ENCODE peak calls at places on chromosomes 13 and 19, in four cellular contexts. Z is nephron progenitor cell, W is ascending aorta, J is colonic mucosa. O is an unnamed sample.

GRCh38 chr19:19514881-19515763 is at the start of gene TSSK6:
- DNase-seq in J (peak; percentile 32), W (no peak), Z (no peak), O (no peak)

GRCh38 chr19:52601025-52601973 is 31.2 kb downstream of the ZNF701 start:
- DNase-seq in W (peak; percentile 82), J (peak; percentile 98), Z (peak; percentile 98), O (peak; percentile 93)

GRCh38 chr19:51810228-51810627 is 15.3 kb downstream of the FPR3 start:
- DNase-seq in Z (no peak), W (no peak), J (no peak), O (no peak)

GRCh38 chr19:1004803-1005664 is 4.8 kb downstream of the GRIN3B start:
- DNase-seq in J (no peak), W (no peak), Z (no peak), O (no peak)

GRCh38 chr19:13102666-13103584 is at the start of gene LYL1:
- DNase-seq in W (no peak), J (peak; percentile 75), Z (peak; percentile 66), O (peak; percentile 88)

GRCh38 chr19:6519289-6519688 is 11.5 kb upstream of the TNFSF9 start:
- DNase-seq in J (no peak), W (no peak), Z (no peak), O (no peak)

GRCh38 chr19:31499281-31499680 is 150.0 kb upstream of the TSHZ3 start:
- DNase-seq in W (no peak), Z (no peak), J (no peak), O (no peak)

GRCh38 chr19:18469245-18470107 is 31.5 kb upstream of the ISYNA1 start:
- DNase-seq in W (no peak), J (peak; percentile 73), Z (peak; percentile 79), O (peak; percentile 64)

GRCh38 chr13:71240906-71241305 is 626.1 kb downstream of the DACH1 start:
- DNase-seq in Z (no peak), W (no peak), J (no peak), O (no peak)

GRCh38 chr19:294819-295686 is 3.9 kb upstream of the PLPP2 start:
- DNase-seq in Z (peak; percentile 75), J (peak; percentile 42), W (no peak), O (peak; percentile 85)

GRCh38 chr19:47781590-47782318 is 3.3 kb downstream of the SELENOW start:
- DNase-seq in J (peak; percentile 41), Z (no peak), W (no peak), O (no peak)

GRCh38 chr13:31200636-31200970 is 828 bp downstream of the B3GLCT start:
- DNase-seq in J (peak; percentile 54), W (no peak), Z (peak; percentile 71), O (no peak)

GRCh38 chr19:6718741-6719539 is 1.5 kb downstream of the C3 start:
- DNase-seq in W (no peak), J (no peak), Z (peak; percentile 40), O (no peak)

GRCh38 chr13:99151516-99151915 is 49.1 kb upstream of the UBAC2 start:
- DNase-seq in W (no peak), J (no peak), Z (no peak), O (peak; percentile 26)

GRCh38 chr13:60798503-60798902 is 401.5 kb downstream of the TDRD3 start:
- DNase-seq in J (no peak), W (no peak), Z (no peak), O (no peak)

GRCh38 chr19:14203258-14203657 is 2.7 kb downstream of the ADGRL1 start:
- DNase-seq in Z (no peak), W (no peak), J (no peak), O (no peak)

GRCh38 chr19:4717191-4717965 is 6.3 kb downstream of the DPP9 start:
- DNase-seq in Z (no peak), J (no peak), W (no peak), O (no peak)

GRCh38 chr19:2476451-2477140 is 669 bp downstream of the GADD45B start:
- DNase-seq in Z (peak; percentile 65), J (peak; percentile 73), W (no peak), O (peak; percentile 62)

GRCh38 chr19:31307270-31307669 is 42.0 kb downstream of the TSHZ3 start:
- DNase-seq in W (no peak), J (no peak), Z (no peak), O (no peak)

GRCh38 chr13:114049026-114049425 is 75.2 kb upstream of the C13orf46 start:
- DNase-seq in W (no peak), J (peak; percentile 59), Z (no peak), O (peak; percentile 73)

GRCh38 chr19:1591421-1592022 is 1.1 kb downstream of the MBD3 start:
- DNase-seq in J (no peak), W (no peak), Z (no peak), O (no peak)

GRCh38 chr13:52599037-52599852 is 43.0 kb upstream of the HNRNPA1L2 start:
- DNase-seq in W (no peak), J (no peak), Z (no peak), O (no peak)

GRCh38 chr13:19772306-19772705 is 10.4 kb downstream of the PSPC1 start:
- DNase-seq in J (no peak), Z (no peak), W (no peak), O (no peak)

GRCh38 chr13:111202149-111202548 is 87.0 kb downstream of the ARHGEF7 start:
- DNase-seq in W (no peak), Z (no peak), J (no peak), O (no peak)

GRCh38 chr13:111201304-111201940 is 86.3 kb downstream of the ARHGEF7 start:
- DNase-seq in J (no peak), W (no peak), Z (no peak), O (no peak)

GRCh38 chr13:111203742-111204386 is 88.8 kb downstream of the ARHGEF7 start:
- DNase-seq in J (no peak), Z (no peak), W (no peak), O (no peak)

GRCh38 chr13:111202745-111203144 is 87.6 kb downstream of the ARHGEF7 start:
- DNase-seq in J (no peak), Z (no peak), W (no peak), O (peak; percentile 73)

GRCh38 chr13:111198979-111199378 is 83.9 kb downstream of the ARHGEF7 start:
- DNase-seq in J (no peak), Z (no peak), W (no peak), O (no peak)
- TF ChIP-seq CTCF in J (no peak), Z (no peak), W (no peak), O (no peak)

GRCh38 chr19:33705860-33706259 is 84.1 kb downstream of the CHST8 start:
- DNase-seq in Z (no peak), J (no peak), W (no peak), O (no peak)

GRCh38 chr19:33704271-33704670 is 82.5 kb downstream of the CHST8 start:
- DNase-seq in Z (no peak), J (no peak), W (no peak), O (no peak)

GRCh38 chr19:33703438-33703750 is 81.6 kb downstream of the CHST8 start:
- DNase-seq in W (no peak), J (no peak), Z (no peak), O (no peak)

GRCh38 chr19:33703821-33704220 is 82.1 kb downstream of the CHST8 start:
- DNase-seq in W (no peak), Z (no peak), J (no peak), O (no peak)

DNA sequence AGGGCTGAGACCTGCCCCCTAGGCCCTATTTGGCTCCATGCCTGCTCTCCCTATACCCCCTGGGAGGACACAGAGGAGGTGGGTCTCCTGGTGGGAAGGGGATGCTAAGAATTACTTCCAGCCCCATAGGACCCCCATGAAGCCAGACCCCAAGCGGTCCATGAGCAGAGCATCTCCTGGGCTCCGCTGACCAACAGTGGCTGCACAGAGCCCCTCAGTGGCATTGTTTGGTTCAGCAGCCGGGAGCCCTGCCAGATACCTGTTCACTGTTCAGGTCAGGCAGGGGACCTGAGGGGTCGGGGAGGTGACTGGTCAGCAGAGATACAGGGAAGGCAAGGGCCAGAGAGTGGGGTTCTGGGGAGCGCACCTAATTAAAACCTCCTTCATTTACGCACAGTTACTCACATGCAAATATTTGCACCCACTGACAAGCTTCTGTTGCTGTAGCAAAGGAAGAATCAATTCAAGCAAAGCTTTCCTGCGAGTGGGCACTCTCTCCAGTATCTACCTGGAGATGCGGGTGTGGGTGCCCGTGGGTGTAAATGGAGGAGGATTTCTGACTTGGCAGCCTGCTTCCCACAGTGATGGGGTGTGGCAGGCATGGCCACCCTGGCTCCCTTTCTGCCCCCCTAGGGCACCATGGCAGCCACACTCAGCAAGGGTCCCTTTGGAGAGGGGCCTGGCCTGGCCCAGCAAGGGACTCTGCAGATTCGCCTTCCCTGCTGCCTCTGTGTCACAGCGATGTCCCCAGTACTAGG is 83.5 kb downstream of the CHST8 start:
- DNase-seq in W (no peak), Z (no peak), J (no peak), O (no peak)
- TF ChIP-seq CTCF in W (no peak), Z (no peak), J (no peak), O (no peak)

GRCh38 chr13:108223850-108224503 is 5.8 kb downstream of the ABHD13 start:
- DNase-seq in J (no peak), W (no peak), Z (no peak), O (no peak)

GRCh38 chr13:108230377-108230776 is 12.2 kb downstream of the ABHD13 start:
- DNase-seq in J (no peak), Z (no peak), W (no peak), O (no peak)

GRCh38 chr13:108226184-108226583 is 8.0 kb downstream of the ABHD13 start:
- DNase-seq in Z (no peak), W (no peak), J (no peak), O (no peak)

GRCh38 chr13:108225440-108225839 is 7.2 kb downstream of the ABHD13 start:
- DNase-seq in W (no peak), J (no peak), Z (no peak), O (no peak)

DNA sequence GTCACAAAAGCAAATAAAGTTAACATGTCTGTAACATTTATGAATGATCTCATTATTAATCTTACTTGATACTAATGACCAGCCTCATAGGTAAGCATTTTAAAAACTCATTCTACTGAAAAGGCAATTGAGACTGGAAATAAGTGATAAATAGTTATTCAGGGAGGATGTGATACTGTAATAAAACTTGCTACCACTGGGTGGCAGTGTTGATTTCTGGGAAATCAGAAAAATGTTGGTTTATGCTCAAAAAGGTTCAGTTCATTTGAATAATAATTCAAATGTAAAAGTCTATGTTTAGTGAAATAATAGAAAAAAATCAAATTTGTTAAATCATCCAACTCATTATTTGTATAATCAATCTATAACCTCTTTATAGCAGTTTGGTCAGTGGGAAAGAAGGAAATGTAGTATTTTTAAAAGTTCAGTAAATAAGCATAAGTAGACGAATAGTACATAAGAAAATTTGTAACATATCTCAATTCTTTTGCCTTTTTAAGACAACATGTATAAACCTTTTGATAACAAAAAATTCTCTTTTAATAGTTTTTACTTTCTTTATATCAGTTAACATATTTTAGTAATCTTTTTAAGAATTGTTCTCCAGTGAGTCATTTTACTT is 9.6 kb downstream of the ABHD13 start:
- DNase-seq in Z (peak; percentile 29), J (peak; percentile 27), W (no peak), O (peak; percentile 38)
- TF ChIP-seq CTCF in Z (peak; percentile 79), J (peak; percentile 87), W (peak; percentile 30), O (peak; percentile 23)

DNA sequence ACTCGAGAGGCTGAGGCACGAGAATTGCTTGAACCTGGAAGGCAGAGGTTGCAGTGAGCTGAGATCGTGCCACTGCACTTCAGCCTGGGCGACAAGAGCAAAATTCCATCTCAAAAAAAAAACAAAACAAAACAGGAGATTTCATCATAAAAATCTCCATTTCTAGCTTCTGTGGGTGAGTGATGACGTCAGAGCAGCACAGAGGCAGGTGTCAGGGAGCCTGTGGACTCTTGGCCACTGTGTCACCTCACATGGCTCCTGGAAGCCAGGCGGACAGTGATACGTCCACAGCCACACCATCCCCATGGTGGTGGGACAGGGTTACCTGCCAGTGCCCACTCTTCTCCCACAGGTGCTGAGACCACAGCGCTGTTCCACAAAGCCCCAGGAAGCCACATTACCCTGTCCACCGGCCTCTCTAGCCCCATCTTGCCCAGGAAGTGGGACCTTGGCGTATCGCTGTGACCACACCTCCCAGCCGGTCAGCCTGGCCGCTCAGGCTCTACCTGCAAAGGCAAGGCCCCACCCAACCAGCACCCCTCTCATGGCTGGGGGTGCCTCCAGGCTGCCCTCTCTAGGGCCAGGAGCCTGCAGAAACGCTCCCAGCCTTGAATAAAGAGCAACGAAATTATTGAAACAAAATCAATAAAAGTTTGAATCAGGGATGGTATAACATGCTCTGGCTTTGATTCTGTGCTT is 2.5 kb upstream of the FXYD3 start:
- DNase-seq in J (no peak), W (no peak), Z (no peak), O (no peak)
- TF ChIP-seq CTCF in J (no peak), W (no peak), Z (no peak), O (no peak)

O was measured in GM20000.